ENCODE peak calls at places on chromosomes 4 and X, in five cellular contexts. N, C, X, A and S are unnamed samples.

GRCh38 chr4:122665148-122665547 is 44.3 kb upstream of the IL21 start:
- DNase-seq in C (peak), X (no peak), A (no peak), N (no peak), S (no peak)

GRCh38 chr4:129342820-129343219 is 246.9 kb downstream of the C4orf33 start:
- DNase-seq in N (peak), X (peak), A (peak), C (peak), S (peak)

GRCh38 chr4:108060164-108060563 is 70.5 kb downstream of the HADH start:
- DNase-seq in X (no peak), N (peak), C (peak), A (peak), S (peak)

GRCh38 chrX:45749375-45749774 is 548.7 kb upstream of the DIPK2B start:
- DNase-seq in N (no peak), C (peak), A (peak), X (no peak), S (peak)

GRCh38 chrX:115425359-115425758 is 135.6 kb upstream of the PLS3 start:
- DNase-seq in N (no peak), X (no peak), A (no peak), C (no peak), S (no peak)

GRCh38 chrX:149522914-149523313 is 17.8 kb upstream of the IDS start:
- DNase-seq in N (peak), A (no peak), X (peak), C (no peak), S (no peak)

GRCh38 chr4:25621027-25621930 is 34.4 kb upstream of the SLC34A2 start:
- DNase-seq in A (no peak), X (peak), C (no peak), N (no peak), S (no peak)

GRCh38 chr4:108901271-108901670 is 138.4 kb upstream of the ETNPPL start:
- DNase-seq in X (no peak), N (no peak), A (no peak), C (no peak), S (no peak)

GRCh38 chr4:1813915-1814314 is 20.8 kb downstream of the FGFR3 start:
- DNase-seq in C (no peak), A (peak), X (no peak), N (no peak), S (peak)

GRCh38 chrX:133555796-133556458 is 140.6 kb upstream of the GPC4 start:
- DNase-seq in C (no peak), N (no peak), X (no peak), A (no peak), S (no peak)

GRCh38 chrX:138954976-138955375 is 243.5 kb upstream of the FGF13 start:
- DNase-seq in C (no peak), N (no peak), A (no peak), X (no peak), S (no peak)

GRCh38 chr4:155667538-155668511 is 1.2 kb downstream of the GUCY1A1 start:
- DNase-seq in A (peak), N (no peak), X (peak), C (peak), S (peak)

GRCh38 chr4:164207460-164207859 is 546.5 kb upstream of the SMIM31 start:
- DNase-seq in X (no peak), N (no peak), C (no peak), A (no peak), S (no peak)

GRCh38 chr4:137685357-137685756 is 153.1 kb upstream of the PCDH18 start:
- DNase-seq in C (no peak), X (no peak), A (no peak), N (no peak), S (no peak)

GRCh38 chr4:113766882-113767281 is 5.3 kb upstream of the CAMK2D start:
- DNase-seq in X (no peak), N (no peak), C (no peak), A (no peak), S (no peak)